ENCODE peak calls at places on chromosomes 12 and 14, in four cellular contexts. F is anterior cingulate cortex, Q is cardiac fibroblast, I is T-helper 9 cell. L is an unnamed sample.

GRCh38 chr12:123949118-123949774 is 23.4 kb downstream of the CCDC92 start:
- DNase-seq in Q (no peak), F (no peak), I (no peak), L (peak)

GRCh38 chr12:113461666-113462065 is 10.0 kb downstream of the LHX5 start:
- DNase-seq in F (no peak), Q (peak), I (no peak), L (no peak)

GRCh38 chr12:52156757-52157565 is 34.9 kb downstream of the KRT80 start:
- DNase-seq in Q (peak), F (peak), I (peak), L (peak)

GRCh38 chr14:57293851-57294837 is 25.4 kb downstream of the AP5M1 start:
- DNase-seq in I (no peak), F (no peak), Q (peak), L (no peak)

GRCh38 chr12:70920251-70920851 is at the start of gene PTPRR:
- DNase-seq in Q (peak), F (peak), I (no peak), L (peak)

GRCh38 chr14:89641495-89642162 is 224.6 kb upstream of the FOXN3 start:
- DNase-seq in I (no peak), Q (no peak), F (no peak), L (no peak)

GRCh38 chr14:53147208-53147607 is 5.9 kb downstream of the DDHD1 start:
- DNase-seq in F (no peak), Q (no peak), I (no peak), L (no peak)

GRCh38 chr12:100899301-100899700 is 104.7 kb downstream of the ANO4 start:
- DNase-seq in Q (no peak), F (no peak), I (no peak), L (no peak)

GRCh38 chr12:90262261-90262660 is 553.6 kb upstream of the ATP2B1 start:
- DNase-seq in Q (no peak), I (no peak), F (no peak), L (no peak)

GRCh38 chr14:77562681-77563080 is 53.8 kb downstream of the SPTLC2 start:
- DNase-seq in I (no peak), Q (peak), F (no peak), L (no peak)

L was measured in midbrain.